ENCODE peak calls at places on chromosomes 3 and 15, in four cellular contexts. V is K562, E is HepG2, H is GM12878. L is an unnamed sample.

GRCh38 chr15:36527512-36528162 is 51.8 kb upstream of the CDIN1 start:
- DNase-seq in H (no peak), V (no peak), E (no peak), L (no peak)

GRCh38 chr15:88894348-88894818 is 961 bp downstream of the HAPLN3 start:
- DNase-seq in E (peak), H (no peak), V (peak), L (peak)

GRCh38 chr3:3551976-3552375 is 247.3 kb upstream of the LRRN1 start:
- DNase-seq in H (no peak), V (no peak), E (no peak), L (no peak)

GRCh38 chr15:43225201-43225949 is 4.6 kb upstream of the EPB42 start:
- DNase-seq in H (peak), E (peak), V (no peak), L (peak)

GRCh38 chr3:10560060-10560861 is 54.9 kb upstream of the ATP2B2 start:
- DNase-seq in H (no peak), E (no peak), V (no peak), L (no peak)

GRCh38 chr3:195250473-195251251 is 20.3 kb downstream of the XXYLT1 start:
- DNase-seq in V (no peak), E (no peak), H (no peak), L (no peak)

GRCh38 chr3:39150170-39150802 is 3.1 kb downstream of the CSRNP1 start:
- DNase-seq in H (no peak), V (no peak), E (no peak), L (no peak)

GRCh38 chr3:18335202-18335601 is 89.9 kb downstream of the SATB1 start:
- DNase-seq in H (no peak), V (no peak), E (no peak), L (no peak)

GRCh38 chr3:56970401-56971002 is 90.0 kb upstream of the SPATA12 start:
- DNase-seq in H (no peak), E (no peak), V (no peak), L (no peak)

GRCh38 chr3:190504354-190505125 is 9.3 kb upstream of the IL1RAP start:
- DNase-seq in V (no peak), E (peak), H (no peak), L (no peak)

GRCh38 chr3:149967067-149967685 is 3.5 kb downstream of the PFN2 start:
- DNase-seq in E (peak), H (no peak), V (peak), L (no peak)

GRCh38 chr3:195270350-195271115 is 426 bp downstream of the XXYLT1 start:
- DNase-seq in E (peak), H (no peak), V (peak), L (peak)

GRCh38 chr3:193851941-193852674 is 259.1 kb downstream of the OPA1 start:
- DNase-seq in E (no peak), H (no peak), V (no peak), L (no peak)

GRCh38 chr3:179541094-179541493 is 21.6 kb upstream of the ACTL6A start:
- DNase-seq in V (no peak), E (no peak), H (no peak), L (no peak)

GRCh38 chr15:43791993-43792760 is at the start of gene SERF2:
- DNase-seq in E (peak), V (peak), H (peak), L (peak)

GRCh38 chr15:75195122-75195765 is 6.4 kb upstream of the C15orf39 start:
- DNase-seq in E (no peak), V (no peak), H (no peak), L (no peak)

GRCh38 chr3:12405432-12406272 is 78.6 kb upstream of the TSEN2 start:
- DNase-seq in V (peak), H (no peak), E (peak), L (no peak)

GRCh38 chr3:13484861-13485590 is 4.9 kb downstream of the HDAC11 start:
- DNase-seq in E (peak), H (no peak), V (peak), L (no peak)

GRCh38 chr3:140376136-140376889 is 301.6 kb upstream of the TRIM42 start:
- DNase-seq in V (no peak), H (no peak), E (no peak), L (no peak)

GRCh38 chr3:140375002-140375401 is 302.9 kb upstream of the TRIM42 start:
- DNase-seq in V (no peak), E (no peak), H (no peak), L (no peak)

GRCh38 chr3:140377644-140378043 is 300.2 kb upstream of the TRIM42 start:
- DNase-seq in V (no peak), H (no peak), E (no peak), L (no peak)

GRCh38 chr3:140384028-140384771 is 293.7 kb upstream of the TRIM42 start:
- DNase-seq in E (no peak), H (no peak), V (no peak), L (no peak)

GRCh38 chr3:140378571-140379340 is 299.1 kb upstream of the TRIM42 start:
- DNase-seq in E (no peak), V (no peak), H (no peak), L (no peak)
- TF ChIP-seq TAF1 in E (no peak), V (no peak), H (no peak), L (no peak)

DNA sequence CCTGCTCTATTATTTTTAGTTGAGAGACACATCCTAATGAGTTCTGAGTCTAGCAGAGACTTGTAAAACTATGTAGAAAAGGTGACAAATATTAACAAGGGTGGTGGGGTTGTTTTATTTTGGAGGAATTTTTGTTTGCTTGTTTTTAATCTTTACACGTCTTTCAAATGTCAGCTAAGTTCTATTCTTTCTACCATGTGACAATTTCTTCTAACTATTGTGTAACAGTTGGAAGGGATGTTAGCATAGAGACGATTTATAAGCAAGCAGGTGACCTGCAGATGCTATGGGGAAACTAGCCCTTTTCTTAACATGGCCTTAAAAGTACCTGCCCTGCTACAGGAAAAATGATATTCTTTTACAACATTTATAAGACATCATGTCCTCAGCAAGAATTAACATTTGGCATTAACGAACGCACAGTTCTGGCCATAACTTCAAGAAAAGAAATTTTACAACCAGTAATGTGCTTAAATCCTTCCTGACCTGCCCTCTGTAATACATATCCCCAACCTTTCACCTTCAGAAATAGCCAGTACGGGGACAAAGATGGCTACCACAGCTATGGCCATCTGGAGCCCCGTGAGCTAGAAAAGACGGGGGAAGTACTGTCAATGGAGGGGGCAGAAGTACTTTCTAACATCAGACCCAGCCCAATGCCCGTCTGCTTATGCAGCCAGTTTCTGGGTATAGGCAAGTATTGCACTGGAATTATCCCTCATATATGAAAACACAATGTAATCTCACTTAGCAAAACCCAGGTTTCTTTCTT is 67.8 kb upstream of the NR2F2 start:
- DNase-seq in V (no peak), H (no peak), E (no peak), L (no peak)
- TF ChIP-seq POLR2AphosphoS5 in V (no peak), H (no peak), E (no peak), L (no peak)

GRCh38 chr15:62883938-62884479 is 158.5 kb upstream of the TPM1 start:
- DNase-seq in V (no peak), H (no peak), E (no peak), L (no peak)

GRCh38 chr15:62889141-62889661 is 153.3 kb upstream of the TPM1 start:
- DNase-seq in V (no peak), H (no peak), E (no peak), L (no peak)

GRCh38 chr15:62888628-62889027 is 153.9 kb upstream of the TPM1 start:
- DNase-seq in E (no peak), V (no peak), H (no peak), L (no peak)

GRCh38 chr15:62887113-62887570 is 155.4 kb upstream of the TPM1 start:
- DNase-seq in V (no peak), E (no peak), H (no peak), L (no peak)

GRCh38 chr15:62886431-62887071 is 156.0 kb upstream of the TPM1 start:
- DNase-seq in E (peak), V (no peak), H (no peak), L (no peak)
- TF ChIP-seq POLR2A in E (no peak), V (no peak), H (no peak), L (no peak)

DNA sequence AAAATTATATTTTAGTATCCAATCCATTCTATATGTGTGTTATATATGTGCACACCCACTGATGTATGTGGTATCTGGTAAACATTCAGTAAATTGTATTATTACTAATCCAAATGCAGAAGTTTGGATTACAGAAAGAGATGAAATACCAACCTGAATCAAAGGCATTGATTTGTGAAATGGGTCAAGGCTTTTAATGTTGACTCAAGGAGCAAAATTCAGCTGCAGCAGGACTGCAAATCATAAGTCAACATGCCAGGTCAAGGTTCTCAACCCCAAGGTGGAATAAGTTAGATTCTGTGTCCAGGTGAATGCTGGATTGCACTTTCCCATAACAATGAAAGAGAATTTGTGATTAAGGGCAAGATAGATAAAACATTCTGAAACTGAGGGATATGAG is 190.7 kb downstream of the GAP43 start:
- DNase-seq in H (no peak), E (peak), V (no peak), L (no peak)
- TF ChIP-seq TAF1 in H (no peak), E (no peak), V (no peak), L (no peak)

GRCh38 chr15:92073044-92073785 is 219.7 kb downstream of the SLCO3A1 start:
- DNase-seq in H (no peak), V (no peak), E (no peak), L (no peak)

GRCh38 chr15:92075764-92076163 is 222.3 kb downstream of the SLCO3A1 start:
- DNase-seq in V (no peak), H (no peak), E (no peak), L (no peak)

GRCh38 chr15:92076536-92076935 is 223.0 kb downstream of the SLCO3A1 start:
- DNase-seq in V (no peak), H (no peak), E (no peak), L (no peak)

GRCh38 chr15:92074161-92074560 is 220.7 kb downstream of the SLCO3A1 start:
- DNase-seq in E (no peak), V (no peak), H (no peak), L (no peak)

DNA sequence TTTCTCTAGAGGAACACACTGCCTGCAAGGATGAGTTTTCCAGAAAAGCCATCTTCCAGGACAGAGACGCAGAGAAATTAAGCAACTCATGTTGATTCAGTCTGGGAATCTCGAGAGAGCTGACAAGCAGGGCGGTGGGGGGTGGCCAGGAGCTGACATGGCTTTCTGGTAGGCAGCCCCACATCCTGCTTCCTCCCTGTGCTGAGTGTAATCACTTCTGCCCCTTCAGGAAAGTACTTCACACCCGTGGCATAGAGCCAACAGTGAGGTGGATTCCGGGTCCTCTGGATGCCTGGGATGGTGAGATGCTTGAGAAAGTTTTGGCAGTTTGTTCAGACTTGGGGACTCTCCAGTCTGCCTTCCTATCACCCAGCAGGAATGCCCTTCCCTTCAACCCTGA is 221.1 kb downstream of the SLCO3A1 start:
- DNase-seq in V (no peak), H (no peak), E (no peak), L (no peak)
- TF ChIP-seq POLR2AphosphoS5 in V (no peak), H (no peak), E (no peak), L (no peak)

GRCh38 chr3:151813777-151814176 is at the start of gene AADAC:
- DNase-seq in V (no peak), E (no peak), H (no peak), L (no peak)
- TF ChIP-seq POLR2A in V (no peak), E (no peak), H (no peak), L (no peak)

DNA sequence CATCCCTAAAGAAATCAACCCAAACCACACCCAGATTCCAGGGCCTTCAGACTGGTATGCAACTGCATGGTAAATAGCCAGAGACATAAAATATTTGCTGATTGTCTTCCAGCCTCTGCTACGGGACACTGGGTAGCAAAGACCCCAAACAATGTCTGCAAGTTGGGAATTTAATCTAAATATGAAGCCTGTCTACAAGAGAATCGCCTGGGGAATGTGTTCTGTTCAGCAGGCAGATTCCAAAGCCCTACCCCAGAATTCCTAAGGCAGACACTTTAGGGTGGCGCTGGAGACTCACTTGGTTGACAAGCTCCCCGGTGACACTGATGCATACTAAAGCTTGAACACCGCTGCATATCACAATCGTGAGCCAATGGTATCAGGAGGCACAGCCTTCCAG is 684.2 kb downstream of the NTRK3 start:
- DNase-seq in H (no peak), V (no peak), E (no peak), L (no peak)
- TF ChIP-seq TAF1 in H (no peak), V (no peak), E (no peak), L (no peak)

L was measured in GM12892.